ENCODE peak calls at places on chromosomes 7 and 10, in ten cellular contexts. One of them, this sample, is unnamed.

GRCh38 chr7:139656387-139656786 is 121.4 kb downstream of the HIPK2 start:
- ATAC-seq in right lobe of liver: no peak
- ATAC-seq in central memory CD8-positive, alpha-beta T cell: no peak
- ATAC-seq in CD4-positive, CD25-positive, alpha-beta regulatory T cell: no peak
- ATAC-seq in naive thymus-derived CD8-positive, alpha-beta T cell: no peak
- ATAC-seq in Right ventricle myocardium inferior: no peak
- ATAC-seq in effector memory CD8-positive, alpha-beta T cell: no peak
- ATAC-seq in omental fat pad: peak
- ATAC-seq in left lobe of liver: no peak
- ATAC-seq in stimulated activated effector memory CD8-positive, alpha-beta T cell treated with anti-CD3 and anti-CD28 coated beads, Interleukin-12 subunit alpha, Interleukin-12 subunit beta, amount 100 ng/mL, for 72 hours: no peak
- ATAC-seq in this sample: no peak

GRCh38 chr7:46393142-46393541 is 472.1 kb upstream of the IGFBP3 start:
- ATAC-seq in right lobe of liver: no peak
- ATAC-seq in central memory CD8-positive, alpha-beta T cell: no peak
- ATAC-seq in CD4-positive, CD25-positive, alpha-beta regulatory T cell: no peak
- ATAC-seq in naive thymus-derived CD8-positive, alpha-beta T cell: no peak
- ATAC-seq in Right ventricle myocardium inferior: peak
- ATAC-seq in effector memory CD8-positive, alpha-beta T cell: no peak
- ATAC-seq in omental fat pad: no peak
- ATAC-seq in left lobe of liver: no peak
- ATAC-seq in stimulated activated effector memory CD8-positive, alpha-beta T cell treated with anti-CD3 and anti-CD28 coated beads, Interleukin-12 subunit alpha, Interleukin-12 subunit beta, amount 100 ng/mL, for 72 hours: no peak
- ATAC-seq in this sample: no peak

GRCh38 chr10:51691135-51691534 is 8.3 kb downstream of the CSTF2T start:
- ATAC-seq in right lobe of liver: no peak
- ATAC-seq in central memory CD8-positive, alpha-beta T cell: no peak
- ATAC-seq in CD4-positive, CD25-positive, alpha-beta regulatory T cell: no peak
- ATAC-seq in naive thymus-derived CD8-positive, alpha-beta T cell: no peak
- ATAC-seq in Right ventricle myocardium inferior: no peak
- ATAC-seq in effector memory CD8-positive, alpha-beta T cell: no peak
- ATAC-seq in omental fat pad: no peak
- ATAC-seq in left lobe of liver: no peak
- ATAC-seq in stimulated activated effector memory CD8-positive, alpha-beta T cell treated with anti-CD3 and anti-CD28 coated beads, Interleukin-12 subunit alpha, Interleukin-12 subunit beta, amount 100 ng/mL, for 72 hours: no peak
- ATAC-seq in this sample: no peak

GRCh38 chr7:147012670-147013069 is 896.1 kb downstream of the CNTNAP2 start:
- ATAC-seq in right lobe of liver: no peak
- ATAC-seq in central memory CD8-positive, alpha-beta T cell: no peak
- ATAC-seq in CD4-positive, CD25-positive, alpha-beta regulatory T cell: no peak
- ATAC-seq in naive thymus-derived CD8-positive, alpha-beta T cell: no peak
- ATAC-seq in Right ventricle myocardium inferior: no peak
- ATAC-seq in effector memory CD8-positive, alpha-beta T cell: no peak
- ATAC-seq in omental fat pad: no peak
- ATAC-seq in left lobe of liver: no peak
- ATAC-seq in stimulated activated effector memory CD8-positive, alpha-beta T cell treated with anti-CD3 and anti-CD28 coated beads, Interleukin-12 subunit alpha, Interleukin-12 subunit beta, amount 100 ng/mL, for 72 hours: no peak
- ATAC-seq in this sample: no peak

GRCh38 chr10:51145388-51145787 is 71.1 kb downstream of the PRKG1 start:
- ATAC-seq in right lobe of liver: no peak
- ATAC-seq in central memory CD8-positive, alpha-beta T cell: no peak
- ATAC-seq in CD4-positive, CD25-positive, alpha-beta regulatory T cell: no peak
- ATAC-seq in naive thymus-derived CD8-positive, alpha-beta T cell: no peak
- ATAC-seq in Right ventricle myocardium inferior: no peak
- ATAC-seq in effector memory CD8-positive, alpha-beta T cell: no peak
- ATAC-seq in omental fat pad: no peak
- ATAC-seq in left lobe of liver: no peak
- ATAC-seq in stimulated activated effector memory CD8-positive, alpha-beta T cell treated with anti-CD3 and anti-CD28 coated beads, Interleukin-12 subunit alpha, Interleukin-12 subunit beta, amount 100 ng/mL, for 72 hours: no peak
- ATAC-seq in this sample: no peak

GRCh38 chr7:101819183-101819582 is 1.8 kb downstream of the CUX1 start:
- ATAC-seq in right lobe of liver: no peak
- ATAC-seq in central memory CD8-positive, alpha-beta T cell: no peak
- ATAC-seq in CD4-positive, CD25-positive, alpha-beta regulatory T cell: no peak
- ATAC-seq in naive thymus-derived CD8-positive, alpha-beta T cell: no peak
- ATAC-seq in Right ventricle myocardium inferior: no peak
- ATAC-seq in effector memory CD8-positive, alpha-beta T cell: no peak
- ATAC-seq in omental fat pad: no peak
- ATAC-seq in left lobe of liver: no peak
- ATAC-seq in stimulated activated effector memory CD8-positive, alpha-beta T cell treated with anti-CD3 and anti-CD28 coated beads, Interleukin-12 subunit alpha, Interleukin-12 subunit beta, amount 100 ng/mL, for 72 hours: no peak
- ATAC-seq in this sample: no peak

GRCh38 chr7:120190566-120190965 is 82.4 kb upstream of the KCND2 start:
- ATAC-seq in right lobe of liver: no peak
- ATAC-seq in central memory CD8-positive, alpha-beta T cell: no peak
- ATAC-seq in CD4-positive, CD25-positive, alpha-beta regulatory T cell: no peak
- ATAC-seq in naive thymus-derived CD8-positive, alpha-beta T cell: no peak
- ATAC-seq in Right ventricle myocardium inferior: no peak
- ATAC-seq in effector memory CD8-positive, alpha-beta T cell: no peak
- ATAC-seq in omental fat pad: no peak
- ATAC-seq in left lobe of liver: no peak
- ATAC-seq in stimulated activated effector memory CD8-positive, alpha-beta T cell treated with anti-CD3 and anti-CD28 coated beads, Interleukin-12 subunit alpha, Interleukin-12 subunit beta, amount 100 ng/mL, for 72 hours: no peak
- ATAC-seq in this sample: no peak

GRCh38 chr7:44398506-44398905 is 73.1 kb upstream of the CAMK2B start:
- ATAC-seq in right lobe of liver: peak
- ATAC-seq in central memory CD8-positive, alpha-beta T cell: no peak
- ATAC-seq in CD4-positive, CD25-positive, alpha-beta regulatory T cell: no peak
- ATAC-seq in naive thymus-derived CD8-positive, alpha-beta T cell: no peak
- ATAC-seq in Right ventricle myocardium inferior: peak
- ATAC-seq in effector memory CD8-positive, alpha-beta T cell: no peak
- ATAC-seq in omental fat pad: no peak
- ATAC-seq in left lobe of liver: no peak
- ATAC-seq in stimulated activated effector memory CD8-positive, alpha-beta T cell treated with anti-CD3 and anti-CD28 coated beads, Interleukin-12 subunit alpha, Interleukin-12 subunit beta, amount 100 ng/mL, for 72 hours: no peak
- ATAC-seq in this sample: no peak

GRCh38 chr7:98877146-98877545 is 1.2 kb upstream of the TRRAP start:
- ATAC-seq in right lobe of liver: no peak
- ATAC-seq in central memory CD8-positive, alpha-beta T cell: no peak
- ATAC-seq in CD4-positive, CD25-positive, alpha-beta regulatory T cell: no peak
- ATAC-seq in naive thymus-derived CD8-positive, alpha-beta T cell: no peak
- ATAC-seq in Right ventricle myocardium inferior: no peak
- ATAC-seq in effector memory CD8-positive, alpha-beta T cell: no peak
- ATAC-seq in omental fat pad: no peak
- ATAC-seq in left lobe of liver: no peak
- ATAC-seq in stimulated activated effector memory CD8-positive, alpha-beta T cell treated with anti-CD3 and anti-CD28 coated beads, Interleukin-12 subunit alpha, Interleukin-12 subunit beta, amount 100 ng/mL, for 72 hours: no peak
- ATAC-seq in this sample: no peak

GRCh38 chr7:121372376-121373024 is 23.6 kb downstream of the FAM3C start:
- ATAC-seq in right lobe of liver: peak
- ATAC-seq in central memory CD8-positive, alpha-beta T cell: peak
- ATAC-seq in CD4-positive, CD25-positive, alpha-beta regulatory T cell: peak
- ATAC-seq in naive thymus-derived CD8-positive, alpha-beta T cell: no peak
- ATAC-seq in Right ventricle myocardium inferior: peak
- ATAC-seq in effector memory CD8-positive, alpha-beta T cell: peak
- ATAC-seq in omental fat pad: no peak
- ATAC-seq in left lobe of liver: no peak
- ATAC-seq in stimulated activated effector memory CD8-positive, alpha-beta T cell treated with anti-CD3 and anti-CD28 coated beads, Interleukin-12 subunit alpha, Interleukin-12 subunit beta, amount 100 ng/mL, for 72 hours: peak
- ATAC-seq in this sample: peak

This sample was measured in stimulated activated memory B cell treated with anti-CD40 and anti-IgM and Interleukin-4, amounts not matched to agents 10 μg/mL and 1 μg/mL and 100 μg/mL, for 72 hours.